ENCODE peak calls at places on chromosomes 4 and X, in ten cellular contexts. L is NAMALWA; D is neural crest cell; X is NCI-H2029 treated with DMSO at 0.1 percent for 48 hours; R is naive B cell; N is right cardiac atrium; W is CD8-positive, alpha-beta memory T cell; V is activated T-helper 1 cell treated with anti-CD3 and anti-CD28 coated beads, Interleukin-2, amount 50 U/mL, for 16 hours; F is hippocampal formation; O is CD14-positive monocyte. K is an unnamed sample.

GRCh38 chr4:123832173-123833026 is 435.8 kb downstream of the SPRY1 start:
- DNase-seq in R (no peak), D (no peak), N (peak), W (no peak), L (no peak), X (no peak), O (no peak), V (no peak), F (no peak), K (peak)

GRCh38 chr4:144450526-144450925 is 195.4 kb upstream of the HHIP start:
- DNase-seq in L (no peak), R (no peak), W (no peak), F (no peak), D (no peak), X (no peak), N (no peak), O (no peak), V (no peak), K (no peak)

GRCh38 chrX:121642415-121642814 is 595.0 kb downstream of the GLUD2 start:
- DNase-seq in V (no peak), X (no peak), L (no peak), W (no peak), N (no peak), F (no peak), O (no peak), R (no peak), D (no peak), K (no peak)

GRCh38 chrX:46665232-46666162 is 91.9 kb downstream of the CHST7 start:
- DNase-seq in F (no peak), X (no peak), W (no peak), L (no peak), D (no peak), O (no peak), N (no peak), R (no peak), V (no peak), K (no peak)

GRCh38 chr4:146976145-146976544 is 30.5 kb upstream of the TTC29 start:
- DNase-seq in N (no peak), W (no peak), R (no peak), O (no peak), X (no peak), F (no peak), L (no peak), D (no peak), V (no peak), K (no peak)

GRCh38 chr4:137510866-137511265 is 21.4 kb downstream of the PCDH18 start:
- DNase-seq in F (no peak), W (no peak), L (no peak), D (no peak), N (no peak), X (peak), V (no peak), R (no peak), O (no peak), K (peak)

GRCh38 chr4:121307441-121308327 is 73.1 kb downstream of the QRFPR start:
- DNase-seq in D (no peak), V (no peak), F (no peak), R (no peak), X (no peak), N (no peak), O (no peak), L (peak), W (peak), K (no peak)

GRCh38 chrX:136754641-136755040 is 26.1 kb downstream of the ARHGEF6 start:
- DNase-seq in X (no peak), L (no peak), V (no peak), F (no peak), O (no peak), N (peak), W (peak), R (no peak), D (no peak), K (no peak)

GRCh38 chr4:102524691-102525090 is 23.5 kb downstream of the NFKB1 start:
- DNase-seq in N (no peak), D (no peak), W (no peak), F (no peak), V (no peak), X (no peak), O (no peak), R (no peak), L (no peak), K (no peak)

GRCh38 chr4:73619351-73619750 is 885 bp downstream of the RASSF6 start:
- DNase-seq in D (no peak), O (no peak), F (no peak), V (no peak), L (peak), N (no peak), R (no peak), X (peak), W (no peak), K (no peak)

GRCh38 chr4:113593400-113594230 is 167.9 kb downstream of the CAMK2D start:
- DNase-seq in W (no peak), L (peak), R (peak), V (no peak), N (no peak), O (no peak), D (no peak), X (no peak), F (no peak), K (no peak)

GRCh38 chrX:45788315-45788714 is 587.6 kb upstream of the DIPK2B start:
- DNase-seq in F (no peak), D (no peak), L (no peak), O (no peak), W (no peak), X (no peak), V (no peak), N (no peak), R (no peak), K (no peak)

GRCh38 chr4:183729430-183730328 is 70.6 kb downstream of the TRAPPC11 start:
- DNase-seq in V (no peak), O (no peak), R (no peak), W (no peak), N (no peak), L (no peak), F (no peak), D (no peak), X (no peak), K (no peak)

GRCh38 chr4:70334681-70335080 is at the start of gene CABS1:
- DNase-seq in W (no peak), V (no peak), F (no peak), N (no peak), R (no peak), D (no peak), L (no peak), O (no peak), X (no peak), K (no peak)

GRCh38 chr4:150329338-150329737 is 251.1 kb downstream of the DCLK2 start:
- DNase-seq in L (no peak), W (no peak), V (no peak), O (no peak), X (no peak), F (no peak), N (no peak), D (no peak), R (no peak), K (no peak)

GRCh38 chr4:176123710-176124407 is 58.2 kb downstream of the WDR17 start:
- DNase-seq in N (no peak), R (no peak), X (no peak), W (no peak), D (no peak), F (peak), L (peak), O (no peak), V (no peak), K (peak)

GRCh38 chr4:154579927-154580326 is 10.6 kb downstream of the FGA start:
- DNase-seq in L (no peak), V (no peak), R (no peak), W (no peak), F (no peak), O (no peak), N (no peak), D (no peak), X (no peak), K (no peak)

GRCh38 chrX:108097380-108097779 is 5.8 kb downstream of the ATG4A start:
- DNase-seq in R (no peak), L (no peak), O (no peak), F (no peak), W (no peak), D (no peak), X (no peak), V (no peak), N (no peak), K (no peak)

GRCh38 chrX:100410901-100411801 is 1.1 kb upstream of the PCDH19 start:
- DNase-seq in N (no peak), F (no peak), W (no peak), R (no peak), L (no peak), V (no peak), D (no peak), X (no peak), O (no peak), K (no peak)

GRCh38 chrX:15745179-15745578 is 7.1 kb downstream of the CA5B start:
- DNase-seq in X (no peak), R (no peak), D (no peak), V (no peak), W (no peak), O (no peak), L (no peak), F (no peak), N (no peak), K (no peak)

GRCh38 chrX:33415454-33415853 is 204.1 kb upstream of the DMD start:
- DNase-seq in N (no peak), W (no peak), O (no peak), D (no peak), V (no peak), X (no peak), R (no peak), F (no peak), L (no peak), K (no peak)

GRCh38 chrX:102154218-102154860 is 1.4 kb downstream of the BEX5 start:
- DNase-seq in V (no peak), R (no peak), L (no peak), D (peak), W (peak), X (no peak), N (no peak), F (no peak), O (no peak), K (no peak)

GRCh38 chr4:17315459-17315858 is 196.4 kb downstream of the QDPR start:
- DNase-seq in O (no peak), N (no peak), D (no peak), X (no peak), R (no peak), L (no peak), V (no peak), F (no peak), W (no peak), K (no peak)

GRCh38 chrX:144681501-144681900 is 565.8 kb upstream of the SPANXN1 start:
- DNase-seq in F (no peak), N (no peak), D (no peak), V (no peak), R (no peak), W (no peak), L (no peak), O (no peak), X (no peak), K (no peak)

GRCh38 chr4:121191351-121191750 is 27.2 kb upstream of the TNIP3 start:
- DNase-seq in X (no peak), V (no peak), R (no peak), D (no peak), O (no peak), W (no peak), F (no peak), N (no peak), L (no peak), K (no peak)

GRCh38 chr4:73388887-73389286 is 15.2 kb upstream of the ALB start:
- DNase-seq in N (no peak), D (no peak), V (no peak), F (no peak), X (no peak), L (no peak), R (no peak), W (no peak), O (no peak), K (no peak)

GRCh38 chrX:68695206-68695845 is 47.9 kb downstream of the STARD8 start:
- DNase-seq in V (no peak), O (no peak), R (no peak), D (no peak), X (no peak), L (no peak), W (no peak), F (no peak), N (no peak), K (no peak)

GRCh38 chr4:141081921-141082381 is 51.3 kb downstream of the RNF150 start:
- DNase-seq in O (no peak), V (no peak), R (no peak), L (no peak), X (no peak), N (no peak), W (no peak), F (no peak), D (no peak), K (no peak)

GRCh38 chr4:14726441-14727405 is 275.6 kb upstream of the CPEB2 start:
- DNase-seq in L (no peak), X (peak), W (no peak), R (no peak), N (no peak), V (no peak), F (no peak), D (no peak), O (no peak), K (no peak)

GRCh38 chr4:182897601-182898478 is 19.3 kb downstream of the DCTD start:
- DNase-seq in W (no peak), X (peak), N (no peak), R (no peak), O (no peak), V (no peak), L (no peak), D (no peak), F (no peak), K (no peak)

GRCh38 chr4:47598320-47598719 is 113.2 kb downstream of the ATP10D start:
- DNase-seq in F (no peak), V (no peak), N (no peak), X (no peak), R (no peak), O (no peak), D (no peak), W (no peak), L (no peak), K (no peak)

GRCh38 chr4:10384974-10385373 is 72.3 kb downstream of the ZNF518B start:
- DNase-seq in F (no peak), L (no peak), D (no peak), V (no peak), N (no peak), W (no peak), R (no peak), O (no peak), X (no peak), K (no peak)

GRCh38 chrX:56733459-56734046 is 4.5 kb downstream of the NBDY start:
- DNase-seq in L (peak), D (peak), F (peak), X (no peak), N (peak), O (peak), W (peak), V (no peak), R (peak), K (no peak)

GRCh38 chr4:173005912-173006633 is 162.5 kb upstream of the GALNT7 start:
- DNase-seq in F (no peak), O (no peak), X (peak), N (no peak), D (no peak), R (no peak), W (no peak), V (no peak), L (no peak), K (no peak)

GRCh38 chrX:12974217-12974796 is 603 bp upstream of the TMSB4X start:
- DNase-seq in D (peak), O (peak), W (peak), V (no peak), N (peak), R (peak), F (no peak), X (no peak), L (no peak), K (peak)

GRCh38 chrX:3393581-3394111 is 47.2 kb upstream of the MXRA5 start:
- DNase-seq in R (no peak), N (no peak), L (no peak), V (no peak), D (no peak), X (no peak), W (no peak), O (no peak), F (no peak), K (no peak)

K was measured in hepatic stellate cell.